ENCODE peak calls at places on chromosomes 5 and 9, in ten cellular contexts. J, H, U, I, K, D, M, S, V and Y are unnamed samples.

GRCh38 chr9:77218612-77219011 is 41.3 kb downstream of the VPS13A start:
- DNase-seq in D (no peak), V (no peak), H (no peak), S (no peak), M (peak), J (peak), U (no peak), I (no peak), K (no peak), Y (no peak)

GRCh38 chr5:145852990-145853389 is 17.8 kb upstream of the PRELID2 start:
- DNase-seq in U (no peak), K (no peak), I (no peak), H (no peak), D (no peak), J (no peak), M (no peak), S (no peak), V (no peak), Y (no peak)

GRCh38 chr9:37329576-37329975 is 92.9 kb upstream of the GRHPR start:
- DNase-seq in J (no peak), V (no peak), U (no peak), D (no peak), H (no peak), I (no peak), M (peak), S (peak), K (no peak), Y (no peak)

GRCh38 chr5:131281133-131281867 is 17.4 kb downstream of the CDC42SE2 start:
- DNase-seq in V (no peak), D (no peak), J (no peak), H (no peak), K (peak), S (no peak), I (no peak), U (no peak), M (no peak), Y (no peak)

GRCh38 chr5:7850241-7850532 is 746 bp downstream of the CFAP90 start:
- DNase-seq in M (no peak), V (no peak), U (no peak), H (peak), D (peak), I (no peak), J (no peak), S (no peak), K (no peak), Y (no peak)

GRCh38 chr9:95508242-95508967 is 8.4 kb downstream of the PTCH1 start:
- DNase-seq in U (no peak), V (peak), I (peak), J (no peak), M (no peak), S (peak), D (no peak), K (peak), H (no peak), Y (peak)

GRCh38 chr9:131395027-131395744 is 1.3 kb downstream of the PRRC2B start:
- DNase-seq in D (peak), S (peak), M (peak), J (no peak), H (no peak), V (no peak), K (peak), U (no peak), I (peak), Y (peak)

GRCh38 chr5:95155888-95156287 is 129.0 kb downstream of the MCTP1 start:
- DNase-seq in D (no peak), U (no peak), K (no peak), V (no peak), I (no peak), M (no peak), H (no peak), S (no peak), J (no peak), Y (no peak)

GRCh38 chr5:9454012-9454481 is 91.8 kb downstream of the SEMA5A start:
- DNase-seq in M (no peak), V (no peak), U (no peak), K (peak), S (no peak), J (no peak), D (no peak), I (no peak), H (no peak), Y (no peak)

GRCh38 chr5:157025093-157025698 is 33.7 kb downstream of the HAVCR1 start:
- DNase-seq in V (no peak), I (no peak), J (no peak), M (no peak), U (no peak), D (no peak), H (no peak), K (no peak), S (no peak), Y (no peak)

GRCh38 chr9:135268981-135269380 is 181.5 kb downstream of the OLFM1 start:
- DNase-seq in U (no peak), J (no peak), K (no peak), H (no peak), D (no peak), M (peak), I (no peak), S (no peak), V (no peak), Y (no peak)

GRCh38 chr9:224540-225520 is 10.2 kb downstream of the DOCK8 start:
- DNase-seq in K (no peak), V (no peak), D (no peak), J (peak), I (no peak), H (no peak), U (no peak), S (peak), M (peak), Y (no peak)

GRCh38 chr9:96241391-96241809 is 60.6 kb downstream of the HSD17B3 start:
- DNase-seq in H (no peak), D (no peak), K (no peak), V (no peak), M (peak), U (no peak), J (no peak), I (no peak), S (no peak), Y (no peak)

GRCh38 chr5:32249668-32250067 is 63.1 kb downstream of the MTMR12 start:
- DNase-seq in J (no peak), S (no peak), H (no peak), K (no peak), M (no peak), I (no peak), U (no peak), D (no peak), V (no peak), Y (no peak)

GRCh38 chr9:12968093-12968492 is 193.3 kb downstream of the LURAP1L start:
- DNase-seq in S (no peak), M (no peak), I (no peak), U (no peak), K (no peak), V (no peak), J (no peak), D (no peak), H (no peak), Y (no peak)

GRCh38 chr5:135324897-135325650 is 74.0 kb downstream of the MACROH2A1 start:
- DNase-seq in I (no peak), V (no peak), K (no peak), S (no peak), D (peak), J (no peak), U (no peak), H (no peak), M (peak), Y (no peak)

GRCh38 chr9:129174724-129175514 is 3.1 kb downstream of the IER5L start:
- DNase-seq in D (peak), M (peak), I (peak), H (peak), K (peak), S (peak), V (peak), J (no peak), U (peak), Y (no peak)

GRCh38 chr5:75668988-75669760 is 48.1 kb downstream of the POC5 start:
- DNase-seq in H (peak), I (no peak), V (no peak), S (peak), D (no peak), M (peak), J (no peak), K (peak), U (no peak), Y (peak)

GRCh38 chr5:29614202-29614601 is 1579.3 kb upstream of the CDH6 start:
- DNase-seq in I (no peak), M (peak), J (no peak), V (no peak), U (no peak), H (no peak), S (no peak), K (no peak), D (no peak), Y (no peak)

GRCh38 chr5:78512440-78512839 is 136.1 kb downstream of the LHFPL2 start:
- DNase-seq in M (no peak), U (no peak), J (no peak), I (no peak), H (no peak), K (no peak), D (no peak), S (no peak), V (no peak), Y (no peak)

GRCh38 chr5:55226027-55226933 is 835 bp downstream of the MCIDAS start:
- DNase-seq in V (peak), U (no peak), H (no peak), J (no peak), M (peak), D (peak), S (peak), I (peak), K (peak), Y (peak)

GRCh38 chr9:121700831-121701419 is 49.5 kb downstream of the DAB2IP start:
- DNase-seq in K (no peak), U (no peak), D (no peak), V (peak), S (peak), H (peak), J (no peak), M (no peak), I (no peak), Y (no peak)

GRCh38 chr9:134130503-134131375 is 5.1 kb upstream of the WDR5 start:
- DNase-seq in I (peak), H (peak), V (no peak), D (no peak), M (peak), S (no peak), J (no peak), K (no peak), U (peak), Y (no peak)

GRCh38 chr5:158023266-158023665 is 164.3 kb upstream of the CLINT1 start:
- DNase-seq in V (no peak), M (peak), K (no peak), H (no peak), U (no peak), S (no peak), D (no peak), J (no peak), I (no peak), Y (no peak)

GRCh38 chr5:81747030-81747429 is 3.9 kb downstream of the SSBP2 start:
- DNase-seq in K (no peak), H (no peak), U (no peak), V (no peak), M (no peak), S (no peak), I (no peak), D (no peak), J (no peak), Y (no peak)

GRCh38 chr5:61010759-61011460 is 65.9 kb downstream of the NDUFAF2 start:
- DNase-seq in H (no peak), S (no peak), V (no peak), D (no peak), J (no peak), M (no peak), U (no peak), K (no peak), I (peak), Y (no peak)
- TF ChIP-seq CTCF in H (no peak), S (no peak), V (no peak), D (no peak), J (peak), M (no peak), U (no peak), K (no peak), I (peak), Y (no peak)

DNA sequence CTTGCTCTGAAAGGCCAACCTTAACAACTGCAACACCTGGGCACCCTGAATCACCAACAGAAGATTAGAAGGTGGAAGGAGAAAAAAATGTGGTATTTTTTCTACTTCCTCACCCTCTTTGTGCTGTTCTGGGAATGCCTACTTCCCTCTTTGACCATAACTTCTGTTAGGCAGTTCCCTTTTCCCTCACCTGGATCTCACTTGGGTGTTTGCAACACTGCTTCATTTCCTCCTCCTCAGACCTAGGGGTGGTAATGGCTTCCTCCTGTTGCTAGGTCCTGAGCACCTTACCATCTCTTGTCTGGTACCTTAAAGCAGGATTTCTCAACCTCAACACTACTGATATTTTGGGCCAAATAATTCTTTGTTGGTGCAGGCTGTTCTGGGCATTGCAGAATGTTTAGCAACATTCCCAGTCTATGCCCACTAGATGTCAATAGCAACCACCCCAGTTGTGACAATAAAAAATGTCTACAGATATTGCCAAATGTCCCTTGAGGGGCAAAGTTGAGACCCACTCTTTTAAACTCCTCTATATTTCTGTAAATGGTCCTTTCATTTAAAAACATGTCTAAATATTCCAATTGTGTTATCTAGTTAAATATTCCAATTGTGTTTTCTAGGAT is 300.0 kb upstream of the VLDLR start:
- DNase-seq in D (no peak), M (no peak), J (no peak), V (no peak), S (peak), U (no peak), K (no peak), I (no peak), H (no peak), Y (no peak)
- TF ChIP-seq CTCF in D (no peak), M (no peak), J (peak), V (no peak), S (no peak), U (no peak), K (no peak), I (no peak), H (peak), Y (no peak)

DNA sequence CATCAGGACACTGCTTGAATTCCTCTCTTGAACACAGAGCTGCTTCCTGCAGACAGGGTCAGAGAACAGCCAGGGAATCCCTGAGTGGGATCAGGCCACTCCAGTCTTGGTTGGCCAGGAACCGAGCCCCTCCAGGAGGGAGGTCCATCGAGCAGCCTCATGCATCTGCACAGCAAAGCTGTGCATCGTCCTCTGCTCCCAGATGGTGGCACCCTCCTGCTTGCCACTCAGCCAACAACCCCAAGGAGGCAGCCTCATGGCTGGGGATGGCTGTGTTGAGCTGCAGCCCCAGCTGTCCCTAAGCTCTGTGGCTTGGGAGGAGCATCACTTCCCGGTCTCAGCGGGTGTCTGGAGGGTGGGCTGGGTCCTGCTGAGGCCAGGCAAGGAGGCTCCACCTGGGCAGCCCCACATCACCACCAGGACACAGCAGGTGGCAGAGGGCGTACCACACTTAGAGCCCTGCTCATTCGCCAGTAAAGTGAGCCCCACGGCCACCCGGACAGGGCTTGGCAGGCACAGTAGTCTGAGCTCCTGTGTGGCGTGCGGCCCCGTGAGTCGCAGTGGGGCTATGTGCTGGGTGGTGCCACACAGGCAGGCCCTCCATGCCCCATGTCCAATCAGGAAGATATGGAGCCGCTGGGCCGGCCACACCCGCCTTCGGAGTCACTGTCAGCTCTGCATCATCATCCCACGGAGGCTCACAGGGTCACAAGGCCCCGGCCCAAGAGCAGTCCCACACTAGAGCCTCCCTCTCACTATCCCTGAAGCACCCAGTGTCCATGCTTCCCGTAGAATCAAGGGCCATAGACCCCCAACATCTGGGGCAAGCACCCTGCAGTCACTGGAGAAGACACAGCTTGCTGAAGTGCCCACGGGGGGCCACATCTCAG is 11.9 kb downstream of the LPCAT1 start:
- DNase-seq in I (peak), U (no peak), S (peak), V (peak), H (no peak), M (peak), K (no peak), J (peak), D (peak), Y (no peak)
- TF ChIP-seq CTCF in I (no peak), U (no peak), S (peak), V (no peak), H (no peak), M (no peak), K (peak), J (peak), D (no peak), Y (peak)

GRCh38 chr9:93520523-93520922 is 55.9 kb upstream of the PHF2 start:
- DNase-seq in U (no peak), J (no peak), D (no peak), H (no peak), S (peak), V (no peak), K (no peak), I (no peak), M (no peak), Y (no peak)
- TF ChIP-seq CTCF in U (no peak), J (peak), D (no peak), H (no peak), S (no peak), V (no peak), K (no peak), I (no peak), M (no peak), Y (peak)

GRCh38 chr9:14068690-14069089 is 245.3 kb downstream of the NFIB start:
- DNase-seq in I (no peak), S (no peak), M (no peak), V (no peak), U (no peak), D (no peak), K (no peak), H (no peak), J (no peak), Y (no peak)

GRCh38 chr9:14075218-14075617 is 238.7 kb downstream of the NFIB start:
- DNase-seq in K (no peak), I (no peak), M (no peak), D (no peak), U (no peak), V (no peak), S (no peak), H (no peak), J (no peak), Y (no peak)

GRCh38 chr9:14072850-14073249 is 241.1 kb downstream of the NFIB start:
- DNase-seq in J (no peak), D (no peak), K (no peak), V (no peak), S (no peak), H (no peak), M (no peak), I (no peak), U (no peak), Y (no peak)

GRCh38 chr9:14066815-14067214 is 247.1 kb downstream of the NFIB start:
- DNase-seq in H (no peak), U (no peak), M (no peak), S (no peak), I (no peak), V (no peak), K (no peak), D (no peak), J (no peak), Y (no peak)

GRCh38 chr9:14071484-14071883 is 242.5 kb downstream of the NFIB start:
- DNase-seq in D (no peak), H (no peak), J (no peak), S (no peak), V (no peak), I (peak), U (no peak), K (no peak), M (no peak), Y (no peak)
- TF ChIP-seq CTCF in D (no peak), H (no peak), J (no peak), S (no peak), V (peak), I (no peak), U (no peak), K (no peak), M (no peak), Y (no peak)

DNA sequence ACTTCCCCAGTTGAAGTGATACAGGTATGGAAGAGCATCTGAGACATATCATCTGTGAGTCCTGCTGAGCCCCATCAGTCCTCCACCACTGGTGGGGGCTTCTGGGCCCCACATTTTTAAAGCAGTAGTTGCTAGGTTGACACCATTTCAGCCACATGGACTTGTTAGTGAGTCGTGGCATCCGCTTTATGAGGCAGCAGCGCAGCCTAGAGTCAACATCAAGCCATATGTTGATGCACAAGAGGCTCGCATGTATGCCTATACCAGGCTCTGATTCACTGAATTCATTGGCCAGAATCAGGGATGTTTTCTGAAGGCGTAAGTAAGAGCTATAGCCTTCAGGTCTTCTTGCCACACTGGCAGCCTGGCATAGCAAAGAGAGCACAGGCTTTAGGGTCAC is 26.8 kb downstream of the ZNF346 start:
- DNase-seq in J (no peak), V (no peak), D (no peak), H (no peak), I (no peak), M (no peak), U (no peak), S (peak), K (no peak), Y (no peak)
- TF ChIP-seq CTCF in J (no peak), V (no peak), D (no peak), H (no peak), I (no peak), M (no peak), U (no peak), S (no peak), K (peak), Y (peak)

GRCh38 chr5:103834216-103834615 is 271.6 kb upstream of the NUDT12 start:
- DNase-seq in S (no peak), V (no peak), I (no peak), H (no peak), K (no peak), U (no peak), M (no peak), J (no peak), D (no peak), Y (no peak)

GRCh38 chr5:103827976-103828375 is 265.4 kb upstream of the NUDT12 start:
- DNase-seq in U (no peak), M (no peak), D (no peak), H (no peak), V (no peak), I (no peak), K (no peak), J (no peak), S (no peak), Y (no peak)

DNA sequence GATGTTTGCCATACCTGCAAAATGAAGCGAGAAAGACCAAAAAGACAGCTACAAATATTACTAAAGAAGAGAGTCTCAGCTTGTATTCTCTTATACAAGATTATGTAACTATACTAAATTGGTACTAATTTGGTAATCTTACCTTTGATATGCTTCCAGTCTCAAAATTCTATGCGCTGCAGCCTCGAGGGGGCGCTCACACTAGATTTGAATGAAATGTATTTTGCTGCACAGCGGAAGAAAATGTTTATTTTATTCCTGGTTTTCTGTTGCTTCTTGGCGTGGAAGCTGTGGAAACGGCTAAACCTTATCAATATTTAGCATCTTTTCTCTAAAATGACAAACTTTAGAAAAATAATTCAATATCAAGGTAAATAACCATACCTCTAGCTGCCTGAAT is 267.0 kb upstream of the NUDT12 start:
- DNase-seq in I (peak), D (no peak), M (no peak), S (peak), H (no peak), K (peak), V (peak), J (no peak), U (no peak), Y (no peak)
- TF ChIP-seq CTCF in I (peak), D (no peak), M (no peak), S (peak), H (no peak), K (peak), V (peak), J (peak), U (no peak), Y (peak)